ENCODE peak calls at places on chromosomes 6 and 20, in seven cellular contexts. U is CD8-positive, alpha-beta memory T cell; M is fibroblast of the aortic adventitia; J is psoas muscle; H is BE2C; S is AG10803; P is naive thymus-derived CD4-positive, alpha-beta T cell. B is an unnamed sample.

GRCh38 chr6:20669571-20670314 is 135.5 kb downstream of the CDKAL1 start:
- DNase-seq in U (no peak), M (peak), J (no peak), H (no peak), S (no peak), P (no peak), B (no peak)

GRCh38 chr6:3001773-3002293 is 2.1 kb downstream of the NQO2 start:
- DNase-seq in U (peak), M (peak), J (peak), H (peak), S (peak), P (peak), B (peak)

GRCh38 chr6:130937942-130938604 is 110.9 kb downstream of the SMLR1 start:
- DNase-seq in U (no peak), M (peak), J (no peak), H (no peak), S (peak), P (no peak), B (no peak)

GRCh38 chr20:33653900-33654596 is 8.1 kb upstream of the C20orf144 start:
- DNase-seq in U (no peak), M (no peak), J (no peak), H (no peak), S (no peak), P (no peak), B (peak)

GRCh38 chr6:112149236-112149635 is 61.8 kb downstream of the FAM229B start:
- DNase-seq in U (no peak), M (peak), J (no peak), H (no peak), S (no peak), P (no peak), B (no peak)

GRCh38 chr6:17281100-17281496 is at the start of gene RBM24:
- DNase-seq in U (no peak), M (peak), J (peak), H (peak), S (peak), P (peak), B (peak)

GRCh38 chr6:21123485-21124436 is 469.8 kb upstream of the SOX4 start:
- DNase-seq in U (no peak), M (no peak), J (no peak), H (no peak), S (no peak), P (no peak), B (peak)

GRCh38 chr20:49480236-49480635 is 2.2 kb downstream of the KCNB1 start:
- DNase-seq in U (no peak), M (no peak), J (no peak), H (no peak), S (no peak), P (no peak), B (no peak)

GRCh38 chr20:944774-945410 is 28.8 kb upstream of the ANGPT4 start:
- DNase-seq in U (no peak), M (no peak), J (no peak), H (no peak), S (no peak), P (no peak), B (peak)

GRCh38 chr6:137808836-137809315 is 58.2 kb upstream of the TNFAIP3 start:
- DNase-seq in U (no peak), M (no peak), J (no peak), H (no peak), S (no peak), P (no peak), B (no peak)

GRCh38 chr20:478949-479429 is 16.7 kb upstream of the TBC1D20 start:
- DNase-seq in U (peak), M (peak), J (no peak), H (peak), S (peak), P (peak), B (peak)

GRCh38 chr6:15824851-15825250 is 162.0 kb upstream of the DTNBP1 start:
- DNase-seq in U (no peak), M (no peak), J (no peak), H (no peak), S (no peak), P (no peak), B (no peak)

GRCh38 chr6:35319346-35320030 is 21.9 kb downstream of the DEF6 start:
- DNase-seq in U (no peak), M (no peak), J (no peak), H (no peak), S (no peak), P (no peak), B (no peak)

GRCh38 chr6:43669050-43669921 is 18.3 kb downstream of the MRPS18A start:
- DNase-seq in U (no peak), M (peak), J (peak), H (peak), S (peak), P (no peak), B (no peak)

GRCh38 chr20:52105045-52105572 is 86.5 kb downstream of the ZFP64 start:
- DNase-seq in U (no peak), M (peak), J (no peak), H (peak), S (peak), P (no peak), B (no peak)

GRCh38 chr6:12637960-12638641 is 78.5 kb upstream of the PHACTR1 start:
- DNase-seq in U (no peak), M (peak), J (no peak), H (peak), S (peak), P (peak), B (peak)